ENCODE peak calls at places on chromosomes 7 and 10, in eight cellular contexts. L is suprapubic skin, E is K562, T is A549, I is transverse colon, B is ovary, Y is tibial nerve, R is H1. Q is an unnamed sample.

GRCh38 chr7:87797798-87798403 is 78.3 kb downstream of the SLC25A40 start:
- DNase-seq in T (peak), L (no peak), E (peak), Y (peak), R (no peak), B (no peak), I (no peak), Q (no peak)

GRCh38 chr7:123871998-123872867 is 27.3 kb downstream of the HYAL4 start:
- DNase-seq in I (peak), R (peak), Y (peak), B (peak), L (no peak), E (peak), T (peak), Q (peak)

GRCh38 chr7:3207387-3207786 is 93.7 kb upstream of the SDK1 start:
- DNase-seq in Y (no peak), R (peak), T (no peak), B (no peak), L (no peak), I (no peak), E (no peak), Q (no peak)

GRCh38 chr7:42247301-42247700 is 10.3 kb upstream of the GLI3 start:
- DNase-seq in R (no peak), B (no peak), T (no peak), Y (no peak), L (no peak), I (no peak), E (no peak), Q (no peak)

GRCh38 chr10:52106895-52107294 is 207.2 kb upstream of the DKK1 start:
- DNase-seq in E (no peak), L (no peak), B (no peak), T (no peak), R (no peak), I (no peak), Y (no peak), Q (no peak)

GRCh38 chr10:101997803-101998202 is 58.2 kb downstream of the ARMH3 start:
- DNase-seq in T (no peak), L (no peak), B (no peak), R (no peak), E (no peak), Y (no peak), I (no peak), Q (no peak)

GRCh38 chr10:32169556-32169955 is 113.3 kb upstream of the KIF5B start:
- DNase-seq in L (peak), T (no peak), B (no peak), Y (no peak), E (no peak), R (no peak), I (no peak), Q (peak)

GRCh38 chr7:96169439-96169838 is 152.5 kb downstream of the SLC25A13 start:
- DNase-seq in T (no peak), E (no peak), R (no peak), L (no peak), I (no peak), B (no peak), Y (no peak), Q (peak)

GRCh38 chr7:140281255-140281654 is 104.5 kb upstream of the KDM7A start:
- DNase-seq in R (no peak), T (no peak), L (no peak), I (no peak), E (no peak), B (no peak), Y (no peak), Q (no peak)

GRCh38 chr7:2024227-2024918 is 208.4 kb downstream of the MAD1L1 start:
- DNase-seq in L (peak), R (no peak), Y (no peak), I (no peak), E (peak), T (no peak), B (peak), Q (no peak)

GRCh38 chr7:72538147-72538546 is 126.0 kb upstream of the CALN1 start:
- DNase-seq in T (no peak), L (no peak), B (no peak), I (no peak), E (peak), R (no peak), Y (no peak), Q (no peak)

GRCh38 chr7:143514487-143514886 is 36.8 kb downstream of the TAS2R41 start:
- DNase-seq in E (no peak), L (no peak), R (no peak), T (no peak), I (no peak), B (no peak), Y (no peak), Q (no peak)

GRCh38 chr10:103548006-103548405 is 54.5 kb downstream of the NEURL1 start:
- DNase-seq in E (no peak), L (peak), Y (no peak), R (no peak), I (no peak), T (no peak), B (no peak), Q (no peak)

GRCh38 chr7:130985361-130985760 is 251.4 kb upstream of the KLF14 start:
- DNase-seq in R (no peak), B (no peak), I (no peak), Y (no peak), L (no peak), T (no peak), E (no peak), Q (no peak)

GRCh38 chr7:39294022-39294421 is 272.2 kb upstream of the YAE1 start:
- DNase-seq in E (no peak), T (no peak), B (no peak), L (no peak), I (no peak), R (no peak), Y (no peak), Q (no peak)

GRCh38 chr7:35695628-35695888 is 623 bp upstream of the HERPUD2 start:
- DNase-seq in B (no peak), E (no peak), I (no peak), Y (no peak), T (peak), R (no peak), L (no peak), Q (no peak)

DNA sequence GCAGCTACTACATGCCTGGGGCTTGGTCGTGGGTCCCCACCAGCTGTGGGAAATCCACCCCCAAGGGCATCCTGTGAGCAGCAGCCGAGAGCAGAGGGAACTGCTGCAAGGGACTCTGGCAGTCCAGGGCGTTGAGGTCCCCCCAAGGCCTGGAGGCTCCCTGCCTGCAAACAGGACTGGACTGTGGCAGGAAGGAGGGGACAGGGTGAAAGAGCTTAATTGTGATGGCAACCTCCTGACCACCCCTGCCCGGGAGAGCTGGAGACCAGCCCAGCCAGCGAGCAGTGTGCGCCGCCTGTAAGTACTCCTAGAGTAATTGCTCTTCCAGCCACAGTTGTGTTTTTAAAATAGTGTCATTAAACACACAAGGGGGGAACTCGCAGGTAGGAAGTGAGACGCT is 111.2 kb downstream of the EBF3 start:
- DNase-seq in Y (no peak), B (no peak), I (no peak), E (no peak), R (no peak), L (peak), T (no peak), Q (no peak)
- H3K4me3 ChIP-seq in Y (no peak), B (no peak), I (no peak), E (no peak), R (no peak), L (no peak), T (no peak), Q (no peak)

GRCh38 chr7:107388604-107389003 is 81.3 kb upstream of the GPR22 start:
- DNase-seq in Y (no peak), B (no peak), R (no peak), T (no peak), E (no peak), I (no peak), L (no peak), Q (no peak)
- TF ChIP-seq EP300 in Y (no peak), B (no peak), R (no peak), T (no peak), E (no peak), I (no peak), L (no peak), Q (no peak)

GRCh38 chr7:155491812-155492211 is 33.9 kb downstream of the EN2 start:
- DNase-seq in Y (no peak), I (no peak), E (no peak), B (no peak), T (no peak), L (no peak), R (no peak), Q (no peak)

GRCh38 chr7:155488483-155489127 is 30.7 kb downstream of the EN2 start:
- DNase-seq in B (no peak), I (no peak), R (no peak), L (no peak), Y (no peak), T (no peak), E (no peak), Q (no peak)

GRCh38 chr7:155489158-155489840 is 31.4 kb downstream of the EN2 start:
- DNase-seq in B (no peak), I (no peak), L (no peak), Y (no peak), T (no peak), R (no peak), E (no peak), Q (no peak)

GRCh38 chr7:155489862-155490696 is 32.1 kb downstream of the EN2 start:
- DNase-seq in I (peak), Y (no peak), B (no peak), T (no peak), L (no peak), E (no peak), R (peak), Q (no peak)

DNA sequence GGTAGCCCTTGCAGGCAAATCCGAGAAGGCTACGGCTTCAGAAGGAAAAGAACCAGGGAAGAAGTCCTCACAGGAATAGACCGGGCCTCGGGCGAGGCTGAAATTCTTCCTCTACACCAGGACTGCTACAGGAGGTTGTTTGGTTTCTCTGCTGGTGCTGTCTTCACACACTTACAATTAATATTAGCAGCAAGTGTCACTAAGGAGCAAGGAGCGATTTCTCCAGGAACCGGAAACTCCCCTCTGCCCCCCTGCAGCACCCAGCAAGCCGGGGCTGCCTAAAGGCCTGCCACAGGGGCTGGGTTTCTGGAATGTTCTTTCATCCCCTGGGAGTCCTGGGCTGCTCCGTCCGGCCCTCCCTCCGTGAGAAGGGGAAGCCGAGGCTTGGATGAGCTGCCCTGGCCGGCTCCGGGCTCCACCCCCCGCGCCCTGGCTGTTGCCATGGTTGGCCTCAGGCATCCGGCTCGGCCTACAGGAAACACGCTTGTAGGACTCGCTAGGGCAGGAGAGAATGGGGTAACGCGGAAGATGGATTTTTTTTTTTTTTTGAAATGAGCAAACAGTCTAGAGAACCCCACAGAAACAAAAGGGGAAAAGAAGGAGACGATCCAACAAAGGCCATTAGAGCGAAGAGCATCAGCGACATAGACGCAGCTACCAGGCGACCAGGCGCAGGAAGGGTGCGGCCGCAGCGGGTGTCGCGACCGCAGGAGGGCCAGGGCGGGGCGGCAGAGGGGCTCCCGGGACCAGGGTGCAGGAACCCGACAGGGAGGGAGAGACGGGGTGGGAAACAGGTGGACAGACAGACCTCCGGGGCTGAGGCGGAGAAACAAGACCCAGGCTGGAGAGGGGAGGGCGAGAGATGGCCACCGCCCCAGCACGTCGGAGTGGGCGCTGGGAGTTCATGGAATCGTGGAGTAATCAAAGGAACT is 33.0 kb downstream of the EN2 start:
- DNase-seq in E (no peak), B (no peak), L (no peak), T (no peak), Y (peak), R (peak), I (peak), Q (no peak)
- H3K4me3 ChIP-seq in E (no peak), B (peak), L (peak), T (no peak), Y (peak), R (peak), I (peak), Q (peak)

GRCh38 chr7:50353201-50353600 is 48.7 kb downstream of the IKZF1 start:
- DNase-seq in R (no peak), I (no peak), T (no peak), E (no peak), B (no peak), Y (no peak), L (no peak), Q (no peak)

GRCh38 chr7:50349963-50350944 is 45.7 kb downstream of the IKZF1 start:
- DNase-seq in I (no peak), E (peak), R (no peak), T (no peak), Y (no peak), B (no peak), L (no peak), Q (no peak)

GRCh38 chr7:50353894-50354595 is 49.5 kb downstream of the IKZF1 start:
- DNase-seq in B (no peak), T (no peak), E (no peak), Y (no peak), I (no peak), R (no peak), L (no peak), Q (no peak)

GRCh38 chr7:50351267-50351666 is 46.8 kb downstream of the IKZF1 start:
- DNase-seq in L (no peak), I (no peak), T (no peak), B (no peak), R (no peak), E (no peak), Y (no peak), Q (no peak)

GRCh38 chr7:50352282-50352681 is 47.8 kb downstream of the IKZF1 start:
- DNase-seq in R (no peak), B (no peak), E (no peak), L (no peak), T (no peak), Y (no peak), I (no peak), Q (no peak)
- TF ChIP-seq EP300 in R (no peak), B (no peak), E (no peak), L (no peak), T (no peak), Y (no peak), I (no peak), Q (no peak)

DNA sequence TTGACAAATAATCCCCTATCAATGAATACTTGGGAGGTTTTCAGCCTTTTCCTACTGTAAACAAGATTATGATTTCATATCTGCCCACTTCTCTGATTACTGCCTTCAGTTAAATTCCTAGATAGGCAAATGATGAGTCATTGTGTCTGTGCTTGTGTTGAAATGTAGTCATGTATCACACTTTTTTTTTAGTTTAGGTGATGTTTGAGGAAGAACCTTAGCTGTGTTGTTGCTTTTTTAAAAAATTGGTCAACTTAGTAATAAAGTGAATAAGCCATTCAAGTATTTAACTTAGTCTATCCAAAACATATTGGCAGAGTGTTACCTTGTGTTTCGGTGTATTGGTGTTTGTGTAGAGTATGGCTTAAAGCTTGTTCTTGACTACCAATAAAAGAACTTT is 60.0 kb downstream of the WAC start:
- DNase-seq in T (peak), L (no peak), I (no peak), E (peak), B (no peak), R (no peak), Y (no peak), Q (no peak)
- H3K4me3 ChIP-seq in T (no peak), L (no peak), I (no peak), E (no peak), B (no peak), R (no peak), Y (no peak), Q (no peak)

GRCh38 chr10:118729641-118730258 is 25.0 kb downstream of the CACUL1 start:
- DNase-seq in I (no peak), R (no peak), B (no peak), T (no peak), L (no peak), E (no peak), Y (no peak), Q (no peak)

GRCh38 chr10:118734477-118734876 is 20.3 kb downstream of the CACUL1 start:
- DNase-seq in E (no peak), T (no peak), L (no peak), I (no peak), Y (no peak), R (no peak), B (no peak), Q (no peak)

GRCh38 chr10:118735294-118735693 is 19.5 kb downstream of the CACUL1 start:
- DNase-seq in L (no peak), B (no peak), I (no peak), R (no peak), E (peak), T (no peak), Y (no peak), Q (no peak)

GRCh38 chr10:118730699-118731456 is 23.9 kb downstream of the CACUL1 start:
- DNase-seq in I (peak), R (no peak), E (no peak), B (no peak), T (no peak), L (no peak), Y (no peak), Q (no peak)

DNA sequence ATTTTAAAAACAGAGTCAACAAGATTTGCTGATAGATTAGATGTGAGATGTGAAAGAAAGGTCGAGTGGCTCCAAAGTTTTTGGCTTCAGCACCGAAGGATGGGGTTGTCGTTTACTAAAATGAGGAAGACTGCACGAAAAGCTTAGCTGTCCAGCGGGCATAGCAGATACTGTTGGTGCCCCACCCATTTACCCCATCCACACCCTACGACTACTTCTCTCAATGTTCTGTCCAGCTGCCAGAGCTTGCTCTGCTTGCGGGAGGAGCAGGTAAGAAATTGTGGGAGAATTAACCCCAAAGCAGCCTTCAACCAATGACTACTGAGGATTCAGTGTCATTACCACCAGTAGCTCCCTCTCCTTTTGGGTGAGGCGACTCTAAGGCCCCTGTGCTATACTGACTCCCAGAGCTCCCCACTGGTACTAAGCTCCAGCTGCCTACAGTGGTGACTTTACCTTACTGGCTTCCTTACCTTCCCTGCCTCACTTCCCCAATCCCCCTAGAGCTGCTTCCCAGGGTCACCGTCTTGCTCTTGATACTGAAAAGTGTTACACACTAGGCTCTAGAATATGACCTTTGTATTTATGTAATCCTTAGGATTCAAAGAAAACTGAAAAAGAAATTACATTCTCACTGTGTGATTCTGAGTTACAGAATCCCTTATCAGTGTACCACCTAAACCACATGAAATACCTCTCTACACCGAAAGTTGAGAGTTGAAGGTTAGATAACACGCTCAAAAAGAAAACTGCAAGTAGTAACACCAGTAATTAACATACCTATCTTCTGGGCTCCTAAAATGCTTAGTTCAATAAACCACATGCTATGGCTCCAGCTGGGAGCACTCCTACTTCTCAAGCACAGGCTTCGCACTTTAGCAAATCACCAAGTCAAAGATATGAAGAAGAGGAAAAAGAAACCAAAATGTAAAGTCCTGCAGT is 22.2 kb downstream of the CACUL1 start:
- DNase-seq in I (peak), T (no peak), Y (no peak), R (no peak), L (no peak), E (no peak), B (no peak), Q (no peak)
- TF ChIP-seq EP300 in I (no peak), T (no peak), Y (no peak), R (no peak), L (no peak), E (no peak), B (no peak), Q (no peak)